ENCODE peak calls at places on chromosome 4, in eight cellular contexts. Y is ovary; S is fibroblast of lung; N is lower lobe of right lung; D is left ventricle myocardium inferior; G is tibial artery; Q is CD8-positive, alpha-beta memory T cell; M is PC-3. B is an unnamed sample.

GRCh38 chr4:139018971-139019758 is 3.6 kb downstream of the NOCT start:
- DNase-seq in D (no peak), S (peak; percentile 74), Y (no peak), G (no peak), N (no peak), M (no peak), Q (no peak), B (no peak)

GRCh38 chr4:56197387-56197786 is 189.9 kb downstream of the AASDH start:
- DNase-seq in S (peak; percentile 51), G (no peak), M (peak; percentile 30), N (no peak), Y (no peak), Q (no peak), D (no peak), B (no peak)

GRCh38 chr4:77820836-77821561 is 1.8 kb upstream of the CNOT6L start:
- DNase-seq in Y (no peak), M (no peak), D (no peak), G (no peak), N (no peak), Q (no peak), S (peak; percentile 6), B (no peak)

GRCh38 chr4:122687450-122688121 is 44.9 kb upstream of the BBS12 start:
- DNase-seq in M (no peak), N (no peak), D (no peak), S (no peak), Q (no peak), G (no peak), Y (no peak), B (no peak)

GRCh38 chr4:4673070-4673469 is 131.2 kb upstream of the STX18 start:
- DNase-seq in S (peak; percentile 51), G (no peak), Q (no peak), Y (no peak), D (no peak), N (no peak), M (peak; percentile 69), B (no peak)

GRCh38 chr4:65510976-65511375 is 159.3 kb downstream of the EPHA5 start:
- DNase-seq in S (peak; percentile 90), Y (no peak), G (no peak), D (no peak), M (peak; percentile 88), N (no peak), Q (no peak), B (no peak)

GRCh38 chr4:80006935-80007744 is 65.9 kb downstream of the ANTXR2 start:
- DNase-seq in M (no peak), Y (no peak), G (no peak), Q (no peak), N (no peak), S (peak; percentile 28), D (no peak), B (no peak)

GRCh38 chr4:128060130-128060619 is 937 bp upstream of the LARP1B start:
- DNase-seq in N (no peak), S (no peak), D (no peak), Y (no peak), Q (no peak), G (no peak), M (no peak), B (no peak)

GRCh38 chr4:27278615-27279014 is 418.0 kb downstream of the STIM2 start:
- DNase-seq in Q (no peak), Y (no peak), D (no peak), N (no peak), M (peak; percentile 48), G (no peak), S (peak; percentile 43), B (no peak)

GRCh38 chr4:177519481-177520270 is 77.4 kb upstream of the AGA start:
- DNase-seq in M (no peak), D (no peak), Y (no peak), Q (no peak), N (no peak), G (no peak), S (peak; percentile 73), B (no peak)

GRCh38 chr4:79915276-79915675 is 157.8 kb downstream of the ANTXR2 start:
- DNase-seq in S (no peak), D (no peak), Y (no peak), Q (no peak), G (no peak), M (no peak), N (no peak), B (no peak)

GRCh38 chr4:180770265-180770664 is 1472.9 kb upstream of the TENM3 start:
- DNase-seq in M (no peak), S (no peak), Y (no peak), D (no peak), N (no peak), Q (no peak), G (no peak), B (no peak)

GRCh38 chr4:123356914-123357313 is 39.7 kb upstream of the SPRY1 start:
- DNase-seq in G (no peak), D (no peak), Q (no peak), Y (no peak), S (no peak), M (no peak), N (no peak), B (no peak)

GRCh38 chr4:78642934-78643333 is 91.4 kb downstream of the ANXA3 start:
- DNase-seq in G (no peak), Y (no peak), D (no peak), N (no peak), M (no peak), S (no peak), Q (no peak), B (no peak)

GRCh38 chr4:130210871-130211270 is 1114.9 kb downstream of the C4orf33 start:
- DNase-seq in Y (no peak), Q (no peak), M (peak; percentile 47), D (no peak), G (no peak), S (peak; percentile 45), N (no peak), B (no peak)

GRCh38 chr4:160372390-160372789 is 1269.5 kb downstream of the RAPGEF2 start:
- DNase-seq in S (no peak), Y (no peak), M (peak; percentile 48), Q (no peak), D (no peak), N (no peak), G (no peak), B (no peak)

GRCh38 chr4:56261027-56261426 is 126.3 kb downstream of the AASDH start:
- DNase-seq in N (no peak), M (no peak), S (no peak), G (no peak), Q (no peak), Y (no peak), D (no peak), B (no peak)

GRCh38 chr4:187908079-187908501 is 87.5 kb upstream of the ZFP42 start:
- DNase-seq in Q (no peak), S (peak; percentile 85), Y (no peak), D (no peak), M (peak; percentile 68), G (no peak), N (no peak), B (no peak)
- H3K27me3 ChIP-seq in Q (no peaks in the 10 kb centered on the region), S (no peaks in the 10 kb centered on the region), Y (no peaks in the 10 kb centered on the region), D (no peaks in the 10 kb centered on the region), M (no peaks in the 10 kb centered on the region), G (no peaks in the 10 kb centered on the region), N (no peaks in the 10 kb centered on the region), B (no peaks in the 10 kb centered on the region)

DNA sequence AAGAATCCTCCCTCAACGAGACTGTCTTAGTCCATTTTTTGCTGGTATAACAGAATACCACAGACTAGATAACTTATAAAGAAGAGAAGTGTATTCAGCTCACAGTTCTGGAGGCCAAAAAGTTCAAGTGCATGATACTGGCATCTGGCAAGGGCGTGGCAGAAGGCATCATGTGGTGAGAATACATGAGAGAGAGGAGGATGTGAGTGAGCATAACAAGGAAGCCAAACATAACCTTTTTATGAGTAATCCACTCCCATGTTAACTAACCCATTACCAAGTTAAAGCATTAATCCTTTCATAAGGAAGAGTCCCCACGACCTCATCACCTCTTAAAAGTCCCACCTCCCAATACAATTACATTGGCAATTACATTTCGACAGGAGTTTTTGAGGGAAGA is 504.6 kb downstream of the IQCM start:
- DNase-seq in D (no peak), Q (no peak), G (no peak), S (peak; percentile 20), Y (no peak), M (peak; percentile 1), N (no peak), B (no peak)
- H3K4me3 ChIP-seq in D (no peak overlapping the region), Q (no peak overlapping the region), G (no peak overlapping the region), S (no peak overlapping the region), Y (no peak overlapping the region), M (no peak overlapping the region), N (no peak overlapping the region), B (no peak overlapping the region)

DNA sequence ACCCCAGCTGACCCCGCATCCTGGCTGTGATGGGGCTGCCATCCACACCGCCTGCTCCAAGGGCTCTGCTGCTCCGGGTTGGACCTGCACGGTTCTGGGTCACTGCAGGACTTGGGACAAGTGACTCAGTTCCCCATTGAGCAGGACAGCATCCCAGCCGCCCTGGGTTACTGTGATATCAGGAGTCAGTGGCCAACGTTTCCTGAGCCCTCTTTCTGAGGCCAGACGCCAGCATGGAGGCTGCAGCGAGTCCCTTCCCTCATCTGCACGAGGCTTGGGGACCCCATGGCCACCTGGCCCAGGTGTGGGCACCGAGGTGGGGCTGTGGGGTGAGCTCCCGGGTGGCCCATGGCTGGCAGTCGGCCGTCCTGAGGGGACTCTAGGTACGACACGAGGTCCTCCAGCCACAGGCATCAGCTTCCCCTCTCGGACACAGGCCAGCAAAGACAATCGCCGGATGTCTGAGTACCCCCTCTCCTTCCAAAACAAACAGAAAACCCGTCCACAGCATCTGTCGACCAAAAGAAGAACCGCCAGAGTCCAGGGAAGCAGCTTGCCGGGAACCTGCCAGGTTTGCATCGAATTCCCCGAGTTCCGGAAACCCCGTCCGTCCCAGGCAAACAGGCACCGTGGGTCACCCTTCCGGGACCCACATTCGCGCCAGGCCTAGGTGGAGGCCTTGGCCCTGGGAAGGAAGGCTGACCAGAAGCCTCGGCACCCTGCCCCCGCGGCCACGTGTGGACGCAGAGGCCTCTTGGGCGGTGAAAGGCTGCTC is 136.1 kb downstream of the FAM53A start:
- DNase-seq in M (no peak), D (peak; percentile 62), S (no peak), Q (no peak), N (no peak), G (no peak), Y (peak; percentile 47), B (peak; percentile 58)
- H3K4me1 ChIP-seq in M (peaks cover 11% of the 10 kb centered on the region), D (peaks cover 16% of the 10 kb centered on the region), S (no peaks in the 10 kb centered on the region), Q (peaks cover 14% of the 10 kb centered on the region), N (peaks cover 16% of the 10 kb centered on the region), G (peaks cover 20% of the 10 kb centered on the region), Y (peaks cover 7% of the 10 kb centered on the region), B (no peaks in the 10 kb centered on the region)

GRCh38 chr4:5894266-5894665 is 1.4 kb upstream of the CRMP1 start:
- DNase-seq in M (no peak), Q (no peak), N (no peak), G (no peak), S (no peak), Y (no peak), D (no peak), B (no peak)

GRCh38 chr4:5895287-5895686 is 2.4 kb upstream of the CRMP1 start:
- DNase-seq in N (no peak), M (no peak), G (no peak), Y (no peak), D (no peak), S (no peak), Q (no peak), B (no peak)

GRCh38 chr4:5893013-5893580 is at the start of gene CRMP1:
- DNase-seq in D (no peak), N (no peak), Q (no peak), Y (no peak), G (no peak), M (no peak), S (peak; percentile 29), B (no peak)

GRCh38 chr4:5892321-5893012 is 419 bp downstream of the CRMP1 start:
- DNase-seq in M (no peak), N (no peak), Q (no peak), D (no peak), G (no peak), Y (no peak), S (no peak), B (no peak)

GRCh38 chr4:5893591-5893990 is 705 bp upstream of the CRMP1 start:
- DNase-seq in Q (no peak), D (no peak), N (no peak), S (no peak), G (no peak), M (no peak), Y (no peak), B (no peak)
- H3K27me3 ChIP-seq in Q (peaks cover 16% of the 10 kb centered on the region), D (peaks cover 98% of the 10 kb centered on the region), N (peaks cover 80% of the 10 kb centered on the region), S (peaks cover 39% of the 10 kb centered on the region), G (no peaks in the 10 kb centered on the region), M (peaks cover 55% of the 10 kb centered on the region), Y (peaks cover 5% of the 10 kb centered on the region), B (peaks cover 5% of the 10 kb centered on the region)